ENCODE peak calls at places on chromosomes 12 and 14, in four cellular contexts. L, R, G and Y are unnamed samples.

GRCh38 chr12:991350-992278 is 591 bp downstream of the ERC1 start:
- DNase-seq in L (no peak), G (no peak), R (no peak), Y (no peak)

GRCh38 chr14:102081231-102082080 is 5.4 kb downstream of the HSP90AA1 start:
- DNase-seq in L (no peak), R (no peak), G (no peak), Y (no peak)

GRCh38 chr14:57492859-57493258 is 798 bp downstream of the CCDC198 start:
- DNase-seq in R (no peak), G (no peak), L (no peak), Y (no peak)

GRCh38 chr12:109581334-109581691 is 7.7 kb downstream of the MVK start:
- DNase-seq in L (no peak), G (no peak), R (no peak), Y (no peak)

GRCh38 chr14:55438066-55438683 is 2.2 kb downstream of the TBPL2 start:
- DNase-seq in L (peak), G (no peak), R (peak), Y (no peak)

GRCh38 chr12:48165089-48166031 is 8.0 kb upstream of the ASB8 start:
- DNase-seq in R (peak), L (peak), G (peak), Y (no peak)

GRCh38 chr14:90705052-90705392 is 111.2 kb downstream of the TTC7B start:
- DNase-seq in G (no peak), R (no peak), L (no peak), Y (no peak)

GRCh38 chr12:105482976-105483375 is 152.5 kb downstream of the C12orf75 start:
- DNase-seq in L (no peak), R (no peak), G (no peak), Y (no peak)

GRCh38 chr12:51269174-51270066 is 795 bp downstream of the SMAGP start:
- DNase-seq in L (no peak), R (no peak), G (peak), Y (peak)

GRCh38 chr12:6956332-6956727 is 5.2 kb downstream of the PTPN6 start:
- DNase-seq in R (no peak), L (no peak), G (peak), Y (no peak)
- H3K27ac ChIP-seq in R (no peak), L (no peak), G (peak), Y (peak)

DNA sequence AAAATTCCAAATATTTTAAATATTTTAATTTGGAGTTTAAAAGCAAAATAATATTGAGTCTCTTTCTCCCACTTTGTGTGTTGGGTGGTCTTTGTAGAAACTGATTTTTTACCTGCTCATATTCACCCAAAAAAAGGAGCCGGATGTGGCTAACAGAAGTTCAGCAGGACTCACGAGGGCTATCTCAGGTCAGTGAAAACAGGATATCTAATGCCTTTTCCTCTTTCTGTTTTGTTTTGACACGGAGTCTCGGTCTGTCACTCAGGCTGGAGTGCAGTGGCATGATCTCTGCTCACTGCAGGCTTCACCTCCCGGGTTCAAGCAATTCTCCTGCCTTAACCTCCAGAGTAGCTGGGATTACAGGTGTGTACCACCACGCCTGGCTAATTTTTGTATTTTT is 30.8 kb downstream of the COA8 start:
- DNase-seq in G (no peak), L (no peak), R (no peak), Y (peak)
- H3K4me3 ChIP-seq in G (no peak), L (no peak), R (no peak), Y (no peak)

DNA sequence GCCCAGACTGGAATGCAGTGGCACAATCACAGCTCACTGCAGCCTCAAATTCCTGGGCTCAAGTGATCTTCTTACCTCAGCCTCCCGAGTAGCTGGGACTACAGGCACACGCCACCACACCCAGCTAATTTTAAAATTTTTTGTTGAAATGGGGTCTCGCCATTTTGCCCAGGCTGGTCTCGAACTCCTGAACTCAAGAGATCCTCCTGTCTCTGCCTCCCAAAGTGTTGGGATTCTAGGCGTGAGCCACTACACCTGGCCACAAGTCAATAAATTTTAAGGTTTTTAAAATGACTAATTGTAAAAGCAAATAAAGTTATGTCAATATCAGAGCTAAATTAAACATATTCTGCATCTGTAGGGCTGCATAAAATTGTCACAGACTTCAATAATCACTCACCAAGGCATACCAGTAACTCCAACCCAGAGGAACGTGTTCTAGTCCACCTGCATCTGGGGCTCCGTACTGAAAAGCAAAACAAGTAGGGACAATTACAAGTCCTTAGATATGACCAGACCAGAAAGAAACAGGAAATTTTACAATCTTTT is 13.9 kb downstream of the GNS start:
- DNase-seq in R (no peak), G (no peak), L (no peak), Y (no peak)
- H3K27ac ChIP-seq in R (no peak), G (no peak), L (no peak), Y (no peak)

DNA sequence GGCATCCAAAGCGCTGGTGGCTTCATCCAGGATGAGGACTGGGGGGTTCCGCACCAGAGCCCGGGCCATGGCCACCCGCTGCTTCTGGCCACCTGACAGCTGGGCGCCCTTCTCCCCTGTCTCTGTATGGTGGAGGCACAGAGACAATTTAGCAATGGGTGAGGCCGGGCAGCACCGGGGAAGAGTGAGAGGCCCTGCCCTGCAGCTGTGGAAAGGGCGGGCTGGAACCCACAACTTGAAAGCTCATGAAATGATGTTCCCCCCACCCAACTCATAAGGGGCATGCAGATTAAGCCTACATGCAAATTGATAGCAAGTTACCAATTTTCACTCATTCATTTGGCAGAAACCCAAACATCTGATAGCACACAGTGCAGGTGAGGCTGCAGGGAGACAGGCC is 34.1 kb downstream of the ABCB9 start:
- DNase-seq in L (no peak), R (no peak), G (no peak), Y (no peak)
- H3K4me3 ChIP-seq in L (no peak), R (no peak), G (no peak), Y (no peak)

DNA sequence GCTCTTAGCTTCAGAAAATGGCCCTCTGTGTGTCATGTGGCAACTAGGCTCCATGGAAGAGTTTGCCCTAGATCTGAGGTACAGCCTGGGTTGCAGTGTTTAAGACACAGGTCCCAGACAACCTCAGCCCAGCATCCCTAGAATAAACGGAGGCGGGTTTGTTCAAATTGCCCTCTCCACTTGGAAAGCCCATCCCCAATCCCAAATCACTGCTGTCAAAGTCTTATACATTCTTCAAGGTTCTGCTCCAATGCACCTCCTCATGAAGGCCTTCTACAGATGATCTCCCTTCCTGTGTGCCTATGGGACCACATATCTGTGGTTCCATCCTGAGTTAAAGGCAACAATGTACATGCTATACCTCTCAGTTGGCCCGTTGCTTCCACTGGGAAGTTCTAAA is 289.8 kb downstream of the DPF3 start:
- DNase-seq in R (no peak), L (no peak), G (no peak), Y (no peak)
- H3K27ac ChIP-seq in R (no peak), L (no peak), G (no peak), Y (no peak)

GRCh38 chr12:6399884-6400670 is 16.1 kb downstream of the LTBR start:
- DNase-seq in L (no peak), G (no peak), R (no peak), Y (no peak)

GRCh38 chr12:6405963-6406362 is 22.0 kb downstream of the LTBR start:
- DNase-seq in L (no peak), R (no peak), G (no peak), Y (no peak)

GRCh38 chr12:6407206-6407954 is 23.4 kb downstream of the LTBR start:
- DNase-seq in G (no peak), R (no peak), L (no peak), Y (no peak)

DNA sequence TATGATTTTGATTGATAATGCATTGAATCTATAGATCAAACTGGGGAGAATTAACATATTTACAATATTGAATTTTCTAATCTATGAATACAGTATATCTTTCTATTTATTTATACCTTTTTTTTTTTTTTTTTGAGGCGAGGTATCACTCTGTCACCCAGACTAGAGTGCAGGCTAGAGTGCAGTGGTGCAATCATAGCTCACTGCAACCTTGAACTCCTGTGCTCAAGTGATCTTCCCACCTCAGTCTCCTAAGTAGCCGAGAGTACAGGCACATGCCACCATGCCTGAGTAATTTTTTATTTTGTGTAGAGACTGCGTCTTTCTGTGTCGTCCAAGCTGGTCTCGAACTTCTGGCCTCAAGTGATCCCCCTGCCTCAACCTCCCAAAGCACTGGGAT is 20.4 kb downstream of the LTBR start:
- DNase-seq in L (no peak), R (no peak), G (no peak), Y (no peak)
- H3K4me3 ChIP-seq in L (no peak), R (no peak), G (no peak), Y (no peak)

GRCh38 chr12:116360579-116361403 is 83.3 kb upstream of the MED13L start:
- DNase-seq in G (no peak), L (no peak), R (no peak), Y (no peak)
- H3K27ac ChIP-seq in G (no peak), L (no peak), R (no peak), Y (no peak)